ENCODE peak calls at places on chromosomes 4 and X, in ten cellular contexts. F is breast epithelium; X is GM04504; D is T-helper 17 cell; W is activated T-helper 1 cell treated with anti-CD3 and anti-CD28 coated beads, Interleukin-2, amount 50 U/mL, for 16 hours; I is hepatic stellate cell; Y is GM23248; H is WERI-Rb-1; U is brain microvascular endothelial cell; E is CD4-positive, CD25-positive, alpha-beta regulatory T cell. S is an unnamed sample.

GRCh38 chrX:40096395-40097091 is 1.2 kb downstream of the BCOR start:
- DNase-seq in E (peak; percentile 64), X (no peak), D (peak; percentile 54), I (no peak), W (peak; percentile 29), F (no peak), Y (peak; percentile 64), H (no peak), U (no peak), S (peak; percentile 68)

GRCh38 chr4:128488055-128488705 is 200.6 kb upstream of the PGRMC2 start:
- DNase-seq in W (no peak), D (no peak), E (no peak), I (no peak), U (no peak), H (no peak), X (no peak), F (no peak), Y (no peak), S (no peak)

GRCh38 chr4:15918484-15919129 is 19.9 kb downstream of the FGFBP1 start:
- DNase-seq in D (no peak), W (no peak), Y (no peak), E (no peak), X (no peak), F (no peak), U (no peak), I (no peak), H (no peak), S (no peak)

GRCh38 chrX:115337735-115338134 is 48.2 kb downstream of the LUZP4 start:
- DNase-seq in W (no peak), D (no peak), I (no peak), H (no peak), E (no peak), F (no peak), Y (peak; percentile 80), X (peak; percentile 45), U (peak; percentile 31), S (no peak)

GRCh38 chr4:112517911-112518310 is 1.9 kb upstream of the NEUROG2 start:
- DNase-seq in U (no peak), I (no peak), D (no peak), W (no peak), F (no peak), X (no peak), Y (no peak), E (no peak), H (no peak), S (no peak)

GRCh38 chr4:82774711-82775171 is 23.9 kb downstream of the SCD5 start:
- DNase-seq in D (no peak), H (no peak), F (no peak), I (no peak), Y (peak; percentile 71), E (no peak), X (no peak), W (no peak), U (no peak), S (no peak)

GRCh38 chr4:185726931-185727330 is 85.1 kb downstream of the SORBS2 start:
- DNase-seq in E (no peak), H (no peak), F (no peak), X (no peak), W (no peak), Y (peak; percentile 39), U (peak; percentile 66), D (no peak), I (no peak), S (no peak)

GRCh38 chr4:186161138-186161537 is 30.2 kb upstream of the CYP4V2 start:
- DNase-seq in Y (no peak), X (no peak), H (no peak), E (peak; percentile 71), U (no peak), F (no peak), D (no peak), I (no peak), W (no peak), S (no peak)

GRCh38 chr4:108264693-108265092 is 96.0 kb upstream of the LEF1 start:
- DNase-seq in H (no peak), E (no peak), X (no peak), F (no peak), I (no peak), D (no peak), W (no peak), U (no peak), Y (no peak), S (no peak)

GRCh38 chr4:2305766-2306501 is 44.0 kb upstream of the MXD4 start:
- DNase-seq in E (no peak), W (no peak), D (no peak), I (no peak), X (no peak), Y (no peak), F (peak; percentile 13), H (no peak), U (no peak), S (no peak)

GRCh38 chr4:158193171-158193749 is 17.0 kb upstream of the TMEM144 start:
- DNase-seq in U (no peak), E (peak; percentile 7), X (no peak), H (no peak), D (no peak), F (no peak), I (no peak), Y (peak; percentile 39), W (no peak), S (peak; percentile 81)

GRCh38 chr4:98565646-98566403 is 92.6 kb downstream of the TSPAN5 start:
- DNase-seq in W (no peak), Y (no peak), X (no peak), I (no peak), F (no peak), U (no peak), H (peak; percentile 48), E (no peak), D (no peak), S (no peak)

GRCh38 chr4:108118505-108118904 is 50.2 kb downstream of the LEF1 start:
- DNase-seq in W (no peak), X (no peak), Y (no peak), I (no peak), U (peak; percentile 9), F (no peak), D (no peak), H (no peak), E (peak; percentile 76), S (peak; percentile 45)

GRCh38 chr4:187603093-187603395 is 392.5 kb upstream of the ZFP42 start:
- DNase-seq in W (no peak), E (no peak), D (no peak), X (peak; percentile 89), Y (peak; percentile 75), I (peak; percentile 49), F (no peak), H (no peak), U (peak; percentile 64), S (no peak)

GRCh38 chrX:79367907-79368306 is 773 bp upstream of the ITM2A start:
- DNase-seq in F (no peak), W (no peak), D (no peak), Y (no peak), E (peak; percentile 7), U (no peak), X (no peak), I (no peak), H (no peak), S (peak; percentile 38)

GRCh38 chr4:95155759-95156451 is 392.9 kb downstream of the UNC5C start:
- DNase-seq in W (no peak), H (no peak), E (peak; percentile 73), Y (peak; percentile 64), I (peak; percentile 29), D (no peak), F (no peak), X (no peak), U (peak; percentile 35), S (peak; percentile 81)

GRCh38 chrX:13750204-13750603 is 15.7 kb downstream of the OFD1 start:
- DNase-seq in E (peak; percentile 67), H (no peak), U (peak; percentile 49), F (no peak), Y (peak; percentile 28), W (no peak), X (peak; percentile 14), I (no peak), D (no peak), S (peak; percentile 44)

GRCh38 chr4:154344686-154345085 is 146.9 kb downstream of the DCHS2 start:
- DNase-seq in D (no peak), I (no peak), E (no peak), Y (no peak), U (no peak), H (peak; percentile 37), F (no peak), W (no peak), X (no peak), S (peak; percentile 50)

GRCh38 chr4:566508-567295 is 9.4 kb downstream of the TMEM271 start:
- DNase-seq in D (no peak), F (no peak), W (no peak), Y (no peak), U (no peak), X (no peak), H (no peak), E (peak; percentile 10), I (peak; percentile 45), S (no peak)

GRCh38 chr4:175422331-175422730 is 389.7 kb downstream of the GPM6A start:
- DNase-seq in W (no peak), H (no peak), U (peak; percentile 60), X (no peak), D (no peak), I (peak; percentile 44), F (no peak), E (no peak), Y (peak; percentile 46), S (no peak)

GRCh38 chr4:174316954-174317353 is 33.2 kb downstream of the CEP44 start:
- DNase-seq in F (no peak), W (no peak), E (no peak), U (no peak), D (no peak), I (no peak), Y (peak; percentile 44), H (no peak), X (no peak), S (no peak)

GRCh38 chr4:112714922-112715901 is 78.3 kb downstream of the LARP7 start:
- DNase-seq in F (no peak), E (no peak), W (no peak), I (no peak), X (no peak), H (no peak), U (no peak), Y (no peak), D (no peak), S (no peak)

GRCh38 chrX:120310861-120311631 is at the start of gene TMEM255A:
- DNase-seq in Y (peak; percentile 21), D (no peak), E (no peak), H (peak; percentile 9), X (no peak), I (no peak), U (no peak), W (no peak), F (no peak), S (no peak)

GRCh38 chr4:157291071-157291470 is 70.5 kb downstream of the GRIA2 start:
- DNase-seq in X (no peak), U (no peak), W (no peak), F (no peak), D (no peak), E (no peak), Y (peak; percentile 46), I (no peak), H (no peak), S (peak; percentile 26)